ENCODE peak calls at places on chromosomes 16 and 17, in seven cellular contexts. M, I, N, H, U, Q and O are unnamed samples.
A peak's percentile ranks its signal among the peaks of the same experiment; 100 is the strongest.

GRCh38 chr17:14356043-14356637 is 55.3 kb downstream of the HS3ST3B1 start:
- DNase-seq in M (no peak), I (no peak), N (no peak), H (no peak), U (no peak), Q (no peak), O (no peak)

GRCh38 chr17:76556759-76557367 is 17.0 kb downstream of the PRCD start:
- DNase-seq in M (no peak), I (no peak), N (peak; percentile 84), H (no peak), U (no peak), Q (peak; percentile 49), O (no peak)

GRCh38 chr16:4437366-4437765 is 11.7 kb downstream of the DNAJA3 start:
- DNase-seq in M (no peak), I (no peak), N (no peak), H (no peak), U (no peak), Q (no peak), O (no peak)

GRCh38 chr17:62322313-62322712 is 58.0 kb upstream of the EFCAB3 start:
- DNase-seq in M (no peak), I (no peak), N (no peak), H (no peak), U (no peak), Q (no peak), O (no peak)

GRCh38 chr17:45302649-45303173 is 14.1 kb downstream of the MAP3K14 start:
- DNase-seq in M (no peak), I (no peak), N (peak; percentile 82), H (no peak), U (no peak), Q (peak; percentile 76), O (no peak)

GRCh38 chr17:75996665-75997590 is 3.7 kb upstream of the CDK3 start:
- DNase-seq in M (no peak), I (no peak), N (peak; percentile 39), H (no peak), U (peak; percentile 49), Q (peak; percentile 58), O (no peak)

GRCh38 chr17:49132699-49133364 is at the start of gene B4GALNT2:
- DNase-seq in M (no peak), I (no peak), N (no peak), H (peak; percentile 61), U (peak; percentile 56), Q (no peak), O (no peak)

GRCh38 chr17:57614742-57615141 is 130.4 kb downstream of the CCDC182 start:
- DNase-seq in M (no peak), I (no peak), N (no peak), H (no peak), U (no peak), Q (no peak), O (no peak)

GRCh38 chr17:343211-343610 is 9.4 kb downstream of the RPH3AL start:
- DNase-seq in M (no peak), I (peak; percentile 28), N (no peak), H (peak; percentile 55), U (no peak), Q (no peak), O (no peak)

GRCh38 chr16:81526199-81526598 is 81.6 kb downstream of the CMIP start:
- DNase-seq in M (no peak), I (no peak), N (no peak), H (no peak), U (no peak), Q (peak; percentile 20), O (no peak)

GRCh38 chr17:82371333-82372062 is at the start of gene UTS2R:
- DNase-seq in M (no peak), I (no peak), N (no peak), H (no peak), U (peak; percentile 54), Q (no peak), O (no peak)

GRCh38 chr16:12964466-12964865 is 63.1 kb downstream of the SHISA9 start:
- DNase-seq in M (no peak), I (no peak), N (no peak), H (no peak), U (no peak), Q (no peak), O (no peak)

GRCh38 chr17:69254187-69254586 is 25.6 kb upstream of the ABCA10 start:
- DNase-seq in M (no peak), I (no peak), N (no peak), H (no peak), U (no peak), Q (no peak), O (no peak)

GRCh38 chr16:88855176-88855575 is 1.6 kb downstream of the GALNS start:
- DNase-seq in M (no peak), I (no peak), N (no peak), H (no peak), U (no peak), Q (no peak), O (no peak)

GRCh38 chr16:66824006-66824405 is 6.8 kb downstream of the NAE1 start:
- DNase-seq in M (no peak), I (no peak), N (no peak), H (no peak), U (no peak), Q (peak; percentile 16), O (no peak)

GRCh38 chr16:2840914-2841313 is 10.8 kb downstream of the ZG16B start:
- DNase-seq in M (no peak), I (no peak), N (no peak), H (no peak), U (peak; percentile 36), Q (no peak), O (no peak)

GRCh38 chr16:2836646-2837508 is 6.8 kb downstream of the ZG16B start:
- DNase-seq in M (no peak), I (no peak), N (no peak), H (no peak), U (peak; percentile 14), Q (no peak), O (no peak)

GRCh38 chr16:2841606-2842339 is 11.7 kb downstream of the ZG16B start:
- DNase-seq in M (no peak), I (no peak), N (no peak), H (no peak), U (peak; percentile 44), Q (no peak), O (no peak)

GRCh38 chr16:2839650-2840450 is 9.7 kb downstream of the ZG16B start:
- DNase-seq in M (no peak), I (no peak), N (no peak), H (no peak), U (peak; percentile 30), Q (no peak), O (no peak)

DNA sequence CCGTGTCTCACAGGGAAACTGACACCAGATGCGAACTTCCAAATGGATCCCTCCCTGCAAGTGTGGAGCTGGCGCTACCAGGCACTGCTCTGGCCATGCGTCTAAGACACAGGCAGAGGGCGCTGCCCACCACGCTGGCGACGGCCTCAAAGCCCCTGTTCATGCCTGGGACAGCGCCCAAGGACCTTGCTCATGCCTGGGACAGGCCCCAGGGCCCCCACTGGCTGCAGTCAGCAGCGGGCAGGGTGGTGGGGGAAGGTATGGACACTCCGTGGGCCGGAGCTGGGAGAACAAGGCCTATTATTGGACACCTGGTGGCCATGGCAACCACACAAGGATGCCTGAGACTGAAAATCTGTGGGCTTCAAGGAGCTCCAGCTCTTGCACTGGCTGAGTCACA is 8.8 kb downstream of the ZG16B start:
- DNase-seq in M (no peak), I (no peak), N (peak; percentile 84), H (no peak), U (peak; percentile 75), Q (peak; percentile 89), O (no peak)
- TF ChIP-seq CTCF in M (peak; percentile 68), I (peak; percentile 80), N (peak; percentile 92), H (peak; percentile 59), U (peak; percentile 62), Q (peak; percentile 97), O (no peak)

DNA sequence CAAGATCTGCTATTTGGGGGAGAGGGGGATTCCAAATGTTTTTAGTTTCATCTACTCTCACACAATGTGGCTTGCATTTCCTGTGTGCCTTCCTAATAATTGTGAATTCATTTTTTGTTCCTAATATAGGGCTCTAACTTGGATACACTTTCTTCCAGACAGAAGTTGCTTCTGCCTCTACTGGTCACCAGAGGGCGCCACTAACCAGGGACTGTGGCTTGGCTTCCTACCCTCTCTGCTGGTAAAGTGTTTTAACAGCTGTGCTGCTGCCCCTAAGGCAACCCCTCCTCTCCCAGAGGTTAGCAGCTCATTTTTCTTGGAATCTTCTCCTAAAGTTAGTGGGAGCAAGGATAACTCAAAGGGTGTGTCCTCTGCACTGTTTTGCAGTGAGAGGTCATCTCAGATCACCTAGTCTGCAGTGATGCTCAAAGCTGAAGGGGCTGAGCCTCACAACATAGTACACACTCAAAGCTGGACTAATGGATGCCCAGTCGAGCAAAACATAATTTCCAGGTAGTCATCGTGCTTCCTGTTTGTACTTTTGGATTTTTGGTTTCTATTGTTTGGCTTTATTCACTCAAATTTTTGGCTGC is 5.0 kb upstream of the PRSS54 start:
- DNase-seq in M (no peak), I (no peak), N (peak; percentile 29), H (no peak), U (no peak), Q (peak; percentile 5), O (no peak)
- TF ChIP-seq CTCF in M (no peak), I (no peak), N (peak; percentile 63), H (no peak), U (peak; percentile 40), Q (peak; percentile 48), O (no peak)

GRCh38 chr17:64974750-64975317 is 55.6 kb upstream of the LRRC37A3 start:
- DNase-seq in M (no peak), I (no peak), N (no peak), H (peak; percentile 73), U (no peak), Q (no peak), O (no peak)
- TF ChIP-seq CTCF in M (no peak), I (peak; percentile 20), N (no peak), H (no peak), U (no peak), Q (no peak), O (no peak)

DNA sequence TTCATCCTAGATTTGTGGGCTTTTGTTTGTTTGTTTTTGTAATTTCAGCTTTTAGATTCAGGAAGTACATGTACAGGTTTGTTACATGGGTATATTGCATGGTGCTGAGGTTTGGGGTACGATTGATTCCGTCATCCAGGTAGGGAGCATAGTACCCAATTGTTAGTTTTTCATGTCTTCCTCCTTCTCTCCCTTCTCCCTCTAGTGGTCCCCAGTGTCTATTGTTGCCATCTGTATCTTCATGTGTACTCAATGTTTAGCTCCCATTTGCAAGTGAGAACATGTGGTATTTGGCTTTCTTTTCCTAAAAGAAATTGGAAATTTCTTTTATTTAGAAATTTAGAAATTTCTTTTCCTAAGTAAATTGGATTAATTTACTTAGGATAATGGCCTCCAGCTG is 37.1 kb upstream of the BCAS3 start:
- DNase-seq in M (no peak), I (no peak), N (peak; percentile 38), H (no peak), U (no peak), Q (peak; percentile 22), O (no peak)
- TF ChIP-seq CTCF in M (no peak), I (peak; percentile 25), N (peak; percentile 70), H (no peak), U (no peak), Q (peak; percentile 37), O (no peak)

GRCh38 chr16:48354877-48355585 is 30.2 kb downstream of the SIAH1 start:
- DNase-seq in M (no peak), I (no peak), N (no peak), H (no peak), U (no peak), Q (no peak), O (no peak)
- TF ChIP-seq CTCF in M (no peak), I (no peak), N (no peak), H (no peak), U (no peak), Q (no peak), O (no peak)